ENCODE peak calls at places on chromosomes 12 and 14, in eight cellular contexts. Z is mucosa of descending colon; S is GOT3; Y is GM12892; J is NCI-H510A treated with DMSO at 0.1 percent for 48 hours; V is effector memory CD8-positive, alpha-beta T cell; C is Peyer's patch; E is IMR-90. R is an unnamed sample.
A peak's percentile ranks its signal among the peaks of the same experiment; 100 is the strongest.

GRCh38 chr12:4275869-4276253 is 2.3 kb downstream of the CCND2 start:
- DNase-seq in Z (no peak), S (no peak), Y (no peak), J (no peak), V (no peak), C (no peak), E (no peak), R (no peak)

GRCh38 chr14:23468704-23469126 is 788 bp upstream of the NGDN start:
- DNase-seq in Z (no peak), S (no peak), Y (no peak), J (no peak), V (no peak), C (no peak), E (no peak), R (no peak)

GRCh38 chr14:47790477-47790876 is 115.1 kb upstream of the MDGA2 start:
- DNase-seq in Z (no peak), S (no peak), Y (no peak), J (no peak), V (no peak), C (no peak), E (no peak), R (no peak)

GRCh38 chr14:36647827-36648753 is 13.6 kb upstream of the PAX9 start:
- DNase-seq in Z (no peak), S (no peak), Y (no peak), J (peak; percentile 83), V (no peak), C (no peak), E (peak; percentile 30), R (peak; percentile 23)

GRCh38 chr14:67940476-67940875 is 120.9 kb downstream of the RAD51B start:
- DNase-seq in Z (no peak), S (no peak), Y (no peak), J (no peak), V (no peak), C (no peak), E (peak; percentile 36), R (no peak)

GRCh38 chr14:32472512-32473472 is 143.7 kb downstream of the AKAP6 start:
- DNase-seq in Z (no peak), S (no peak), Y (no peak), J (peak; percentile 1), V (no peak), C (no peak), E (peak; percentile 81), R (peak; percentile 10)

GRCh38 chr12:76108356-76108755 is 23.9 kb upstream of the NAP1L1 start:
- DNase-seq in Z (no peak), S (no peak), Y (no peak), J (no peak), V (no peak), C (no peak), E (no peak), R (no peak)

GRCh38 chr14:22907429-22907828 is 11.5 kb downstream of the RBM23 start:
- DNase-seq in Z (no peak), S (no peak), Y (no peak), J (no peak), V (no peak), C (no peak), E (no peak), R (no peak)

GRCh38 chr12:106455100-106455499 is 97.6 kb downstream of the POLR3B start:
- DNase-seq in Z (no peak), S (no peak), Y (no peak), J (no peak), V (no peak), C (no peak), E (no peak), R (no peak)

GRCh38 chr14:92572050-92572449 is 58.5 kb downstream of the RIN3 start:
- DNase-seq in Z (no peak), S (no peak), Y (no peak), J (no peak), V (no peak), C (no peak), E (no peak), R (no peak)

GRCh38 chr14:64952598-64953309 is 10.2 kb upstream of the GPX2 start:
- DNase-seq in Z (no peak), S (no peak), Y (no peak), J (no peak), V (no peak), C (no peak), E (no peak), R (no peak)

GRCh38 chr12:59007620-59008019 is 87.3 kb upstream of the LRIG3 start:
- DNase-seq in Z (no peak), S (no peak), Y (no peak), J (no peak), V (no peak), C (no peak), E (peak; percentile 48), R (peak; percentile 1)

GRCh38 chr12:39807043-39807442 is 187.4 kb upstream of the ABCD2 start:
- DNase-seq in Z (no peak), S (no peak), Y (no peak), J (no peak), V (no peak), C (no peak), E (no peak), R (peak; percentile 8)

R was measured in ELR.